ENCODE peak calls at places on chromosome 19, in seven cellular contexts. B is activated CD4-positive, alpha-beta T cell treated with anti-CD3 and anti-CD28 coated beads, Interleukin-2, amount 50 U/mL, for 4 hours; N is amniotic stem cell; Y is dorsolateral prefrontal cortex; C is psoas muscle; G is NCI-H2081; P is activated CD8-positive, alpha-beta memory T cell treated with anti-CD3 and anti-CD28 coated beads, Interleukin-2, amount 10 ng/mL, durations not matched to agents 7 days and 5 days. H is an unnamed sample.

GRCh38 chr19:16773259-16773658 is 53.6 kb downstream of the NWD1 start:
- DNase-seq in N (no peak), B (no peak), Y (no peak), C (no peak), G (no peak), P (no peak), H (no peak)

GRCh38 chr19:55212447-55212846 is 3.1 kb upstream of the PTPRH start:
- DNase-seq in Y (no peak), G (no peak), B (peak), P (peak), N (no peak), C (no peak), H (no peak)

GRCh38 chr19:40623403-40624239 is 22.5 kb downstream of the LTBP4 start:
- DNase-seq in G (peak), C (no peak), N (no peak), P (no peak), B (no peak), Y (no peak), H (peak)

GRCh38 chr19:32098953-32099352 is 246.5 kb upstream of the ZNF507 start:
- DNase-seq in Y (no peak), C (no peak), B (no peak), P (no peak), G (no peak), N (no peak), H (no peak)

GRCh38 chr19:44598880-44599279 is 14.5 kb upstream of the IGSF23 start:
- DNase-seq in N (no peak), P (no peak), Y (no peak), B (no peak), C (no peak), G (no peak), H (no peak)

GRCh38 chr19:13758795-13759194 is 5.5 kb upstream of the MRI1 start:
- DNase-seq in N (no peak), C (no peak), B (no peak), G (no peak), P (no peak), Y (no peak), H (no peak)

GRCh38 chr19:45323671-45324081 is 1.0 kb upstream of the CKM start:
- DNase-seq in N (no peak), P (no peak), B (no peak), G (no peak), Y (no peak), C (peak), H (no peak)

GRCh38 chr19:33429891-33430673 is 56.6 kb downstream of the CEBPG start:
- DNase-seq in C (no peak), N (no peak), B (no peak), G (no peak), Y (no peak), P (no peak), H (no peak)

GRCh38 chr19:7831452-7831851 is 1.4 kb downstream of the EVI5L start:
- DNase-seq in N (no peak), B (no peak), Y (no peak), C (no peak), P (no peak), G (no peak), H (no peak)

GRCh38 chr19:34241513-34242337 is 12.6 kb upstream of the GARRE1 start:
- DNase-seq in B (no peak), C (no peak), P (no peak), Y (no peak), G (peak), N (no peak), H (peak)

H was measured in NCI-H1092 treated with DMSO at 0.1 percent for 48 hours.